ENCODE peak calls at places on chromosome 7, in ten cellular contexts. R is heart left ventricle, A is cardiac muscle cell, L is upper lobe of right lung, M is esophagus squamous epithelium, Q is left ventricle myocardium inferior, T is sigmoid colon, V is colonic mucosa, K is left lung, Y is aorta. W is an unnamed sample. For H3K36me3, the result is how much of the 10 kb centered on the place peaks cover.

GRCh38 chr7:129225206-129225930 is 538 bp downstream of the AHCYL2 start:
- DNase-seq in T (peak), K (peak), Y (peak), L (peak), M (no peak), V (peak), R (peak), A (peak), Q (peak), W (peak)

GRCh38 chr7:107528461-107528860 is 35.3 kb downstream of the COG5 start:
- DNase-seq in T (no peak), V (no peak), R (no peak), L (no peak), A (peak), Y (no peak), Q (no peak), M (no peak), K (no peak), W (no peak)

GRCh38 chr7:24365606-24366005 is 81.6 kb downstream of the NPY start:
- DNase-seq in V (no peak), K (no peak), Q (no peak), Y (no peak), T (no peak), M (no peak), A (no peak), R (no peak), L (no peak), W (no peak)

GRCh38 chr7:49855281-49855980 is 82.0 kb downstream of the VWC2 start:
- DNase-seq in V (no peak), Q (no peak), M (no peak), L (no peak), R (no peak), K (no peak), Y (no peak), A (no peak), T (no peak), W (no peak)

GRCh38 chr7:106193661-106194060 is 81.5 kb upstream of the SYPL1 start:
- DNase-seq in V (no peak), M (no peak), T (no peak), Q (no peak), L (no peak), Y (no peak), A (peak), R (peak), K (no peak), W (no peak)

GRCh38 chr7:94620703-94621118 is 35.2 kb downstream of the SGCE start:
- DNase-seq in K (peak), L (peak), T (peak), Y (peak), V (peak), A (peak), R (peak), M (no peak), Q (peak), W (peak)

GRCh38 chr7:391411-391951 is 101.5 kb downstream of the FOXL3 start:
- DNase-seq in V (peak), R (peak), A (no peak), K (no peak), T (no peak), L (peak), M (no peak), Q (peak), Y (peak), W (no peak)

GRCh38 chr7:77455334-77455733 is 39.2 kb upstream of the GSAP start:
- DNase-seq in R (peak), T (no peak), V (peak), Q (peak), Y (no peak), L (no peak), M (no peak), K (no peak), A (peak), W (no peak)

GRCh38 chr7:124764847-124765400 is 668 bp downstream of the GPR37 start:
- DNase-seq in R (no peak), V (peak), Q (no peak), T (no peak), Y (peak), A (peak), M (no peak), L (peak), K (peak), W (no peak)

GRCh38 chr7:121529003-121529402 is 132.9 kb upstream of the FAM3C start:
- DNase-seq in K (no peak), R (no peak), Q (no peak), T (no peak), L (no peak), A (peak), V (no peak), Y (no peak), M (no peak), W (no peak)

GRCh38 chr7:37352974-37353948 is 95.4 kb downstream of the ELMO1 start:
- DNase-seq in Y (no peak), L (no peak), A (no peak), Q (no peak), R (peak), M (no peak), T (no peak), K (no peak), V (peak), W (no peak)

GRCh38 chr7:74026406-74027123 is 1.4 kb upstream of the ELN start:
- DNase-seq in A (peak), T (peak), V (peak), M (no peak), Q (peak), K (peak), L (peak), R (peak), Y (peak), W (peak)

GRCh38 chr7:135923700-135924261 is 53.4 kb downstream of the MTPN start:
- DNase-seq in Y (no peak), A (peak), M (no peak), R (no peak), V (no peak), L (no peak), K (no peak), T (no peak), Q (no peak), W (no peak)

GRCh38 chr7:88299126-88299525 is 7.6 kb downstream of the STEAP4 start:
- DNase-seq in Y (no peak), R (no peak), M (no peak), T (no peak), L (no peak), Q (no peak), A (no peak), V (no peak), K (no peak), W (no peak)

GRCh38 chr7:157150825-157151412 is 12.2 kb downstream of the UBE3C start:
- DNase-seq in R (peak), Q (peak), A (peak), L (no peak), V (no peak), T (no peak), Y (no peak), K (no peak), M (no peak), W (no peak)

GRCh38 chr7:21269021-21269420 is 158.9 kb upstream of the SP4 start:
- DNase-seq in Q (no peak), L (no peak), T (no peak), V (no peak), K (no peak), R (no peak), M (no peak), Y (no peak), A (no peak), W (no peak)

GRCh38 chr7:82164410-82164809 is 279.2 kb downstream of the CACNA2D1 start:
- DNase-seq in R (no peak), T (no peak), L (no peak), Q (no peak), Y (no peak), V (no peak), A (no peak), K (no peak), M (no peak), W (no peak)

GRCh38 chr7:82223580-82223979 is 220.0 kb downstream of the CACNA2D1 start:
- DNase-seq in M (no peak), Q (no peak), K (no peak), V (no peak), T (no peak), A (no peak), R (no peak), L (no peak), Y (no peak), W (no peak)

GRCh38 chr7:140771826-140772225 is 75.3 kb downstream of the NDUFB2 start:
- DNase-seq in K (no peak), Q (no peak), L (no peak), A (no peak), V (no peak), R (no peak), M (no peak), Y (no peak), T (no peak), W (no peak)

GRCh38 chr7:55498142-55498541 is 74.2 kb downstream of the VOPP1 start:
- DNase-seq in R (no peak), A (no peak), T (no peak), V (no peak), Q (no peak), Y (no peak), L (no peak), K (no peak), M (no peak), W (no peak)

DNA sequence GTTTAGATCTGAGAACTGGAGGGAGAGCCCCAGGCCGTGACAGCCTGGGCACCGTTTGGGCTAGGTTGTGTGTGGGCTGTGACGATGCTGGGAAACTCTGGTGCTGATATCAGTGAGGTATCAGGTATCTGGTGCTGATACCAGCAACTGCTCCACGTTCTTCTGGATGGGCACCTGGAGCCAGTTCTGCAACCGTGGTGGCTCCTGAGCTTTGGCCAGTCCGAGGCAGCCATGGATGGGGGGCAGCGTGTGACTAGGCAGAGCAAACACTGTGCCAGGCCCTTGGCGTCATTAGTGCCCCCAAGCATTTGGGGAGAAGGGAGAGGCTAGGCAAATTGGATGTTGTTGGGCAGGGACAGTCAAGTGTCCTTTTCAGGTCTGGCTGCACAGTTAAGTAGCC is 57.9 kb downstream of the ZNF467 start:
- DNase-seq in A (no peak), L (peak), Y (no peak), K (no peak), V (no peak), R (no peak), Q (no peak), M (no peak), T (peak), W (no peak)
- H3K27ac ChIP-seq in A (no peak), L (peak), Y (no peak), K (no peak), V (peak), R (peak), Q (peak), M (peak), T (peak), W (peak)

GRCh38 chr7:4783762-4784351 is 8.4 kb downstream of the AP5Z1 start:
- DNase-seq in R (no peak), M (no peak), Y (no peak), V (no peak), L (no peak), K (no peak), A (no peak), T (peak), Q (no peak), W (no peak)
- H3K36me3 ChIP-seq in R (half or more), M (half or more), Y (under half), V (under half), L (half or more), K (half or more), A (under half), T (half or more), Q (half or more), W (under half)

DNA sequence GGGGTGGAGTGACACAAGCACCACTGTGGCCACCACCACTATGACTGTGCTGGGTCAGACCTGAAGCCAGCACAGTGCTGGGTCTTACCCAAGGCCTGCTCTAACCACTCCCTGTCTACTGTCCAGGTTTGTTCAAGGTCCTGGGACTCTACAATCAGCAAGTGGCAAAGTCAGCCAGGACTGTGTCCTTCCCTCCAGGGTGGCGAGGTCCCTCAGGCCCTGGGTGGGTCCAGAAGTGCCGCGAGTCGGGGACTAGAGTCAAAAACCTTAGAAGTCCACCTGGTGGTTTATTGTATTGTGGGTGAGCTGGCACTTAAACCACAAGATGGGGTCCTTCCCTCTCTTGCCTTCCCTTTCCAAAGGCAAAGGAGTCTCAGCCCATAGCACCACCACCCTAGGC is 30.8 kb upstream of the AGR3 start:
- DNase-seq in A (no peak), Q (no peak), Y (no peak), L (no peak), T (no peak), V (no peak), R (no peak), M (no peak), K (no peak), W (no peak)
- H3K27ac ChIP-seq in A (no peak), Q (no peak), Y (no peak), L (no peak), T (no peak), V (no peak), R (no peak), M (no peak), K (no peak), W (no peak)

DNA sequence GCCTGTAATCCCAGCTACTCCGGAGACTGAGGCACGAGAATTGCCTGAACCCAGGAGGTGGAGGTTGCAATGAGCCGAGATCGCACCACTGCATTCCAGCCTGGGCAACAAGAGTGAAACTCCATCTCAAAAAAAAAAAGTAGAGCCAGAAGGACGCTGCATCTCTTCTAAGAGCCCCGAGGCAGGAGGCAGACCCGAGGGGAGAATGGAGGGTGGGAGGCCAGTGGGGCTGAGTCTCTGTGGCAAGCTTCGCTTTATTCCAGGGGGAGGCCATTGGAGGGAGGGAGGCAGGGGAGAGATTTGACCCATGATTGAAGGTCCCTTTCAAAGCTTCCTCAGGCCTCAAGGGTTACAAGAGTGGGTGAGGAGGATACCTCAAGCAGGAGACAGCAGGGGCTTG is 18.7 kb downstream of the TTYH3 start:
- DNase-seq in R (no peak), M (no peak), A (no peak), Q (no peak), K (no peak), T (no peak), V (no peak), L (no peak), Y (no peak), W (no peak)
- H3K36me3 ChIP-seq in R (under half), M (under half), A (under half), Q (under half), K (half or more), T (under half), V (under half), L (under half), Y (under half), W (under half)

DNA sequence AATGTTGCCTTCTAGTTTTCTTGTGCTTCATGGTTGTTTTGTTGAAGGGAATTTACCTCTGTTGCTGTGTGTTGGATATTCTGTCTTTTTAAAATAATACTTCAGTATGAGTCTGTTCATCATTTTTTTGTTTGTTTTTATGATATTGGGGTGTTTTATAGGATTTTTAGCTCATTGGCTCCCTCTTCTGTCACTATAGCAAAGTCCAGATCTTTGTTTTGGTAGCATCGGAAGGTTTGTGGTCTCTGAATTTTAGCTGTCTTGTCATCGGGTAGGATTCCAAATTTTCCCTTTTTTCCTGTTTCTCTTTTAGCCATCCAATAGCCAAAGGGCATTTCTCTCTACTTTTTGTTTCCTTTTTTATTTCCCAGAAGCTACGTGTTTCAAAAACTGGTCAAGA is 91.4 kb downstream of the EXOC4 start:
- DNase-seq in Y (no peak), A (peak), K (no peak), T (no peak), Q (no peak), V (no peak), R (no peak), M (no peak), L (no peak), W (no peak)
- H3K27ac ChIP-seq in Y (no peak), A (no peak), K (no peak), T (no peak), Q (no peak), V (no peak), R (no peak), M (no peak), L (no peak), W (no peak)

GRCh38 chr7:26397326-26397725 is 105.7 kb downstream of the SNX10 start:
- DNase-seq in R (no peak), Q (no peak), Y (no peak), M (no peak), T (no peak), L (no peak), A (no peak), V (no peak), K (no peak), W (no peak)
- H3K36me3 ChIP-seq in R (under half), Q (under half), Y (under half), M (under half), T (under half), L (under half), A (under half), V (under half), K (under half), W (under half)

W was measured in uterus.